ENCODE peak calls at places on chromosomes 5 and 9, in eight cellular contexts. R is H9, T is colonic mucosa, U is heart right ventricle, J is NCI-H2171, B is GF-D8, Q is ecto neural progenitor cell, C is heart left ventricle. Y is an unnamed sample.

GRCh38 chr5:126808619-126809018 is 31.7 kb downstream of the LMNB1 start:
- DNase-seq in R (no peak), T (no peak), U (no peak), J (no peak), B (peak), Q (no peak), C (no peak), Y (no peak)

GRCh38 chr9:132757031-132757430 is 86.8 kb downstream of the GTF3C4 start:
- DNase-seq in R (no peak), T (no peak), U (no peak), J (no peak), B (no peak), Q (no peak), C (no peak), Y (no peak)

GRCh38 chr9:749712-750111 is 91.8 kb upstream of the DMRT1 start:
- DNase-seq in R (no peak), T (no peak), U (no peak), J (no peak), B (peak), Q (no peak), C (no peak), Y (no peak)

GRCh38 chr5:37478086-37478485 is 99.0 kb downstream of the WDR70 start:
- DNase-seq in R (no peak), T (no peak), U (no peak), J (no peak), B (no peak), Q (no peak), C (no peak), Y (no peak)

GRCh38 chr9:134268308-134268724 is 57.9 kb upstream of the RXRA start:
- DNase-seq in R (no peak), T (peak), U (no peak), J (no peak), B (peak), Q (no peak), C (peak), Y (no peak)

GRCh38 chr9:129962889-129963703 is 79.9 kb downstream of the FNBP1 start:
- DNase-seq in R (peak), T (peak), U (no peak), J (no peak), B (no peak), Q (peak), C (peak), Y (peak)

GRCh38 chr5:57538341-57538955 is 55.8 kb upstream of the ACTBL2 start:
- DNase-seq in R (no peak), T (no peak), U (no peak), J (no peak), B (no peak), Q (no peak), C (no peak), Y (no peak)

GRCh38 chr5:146548781-146549449 is 32.9 kb upstream of the GPR151 start:
- DNase-seq in R (no peak), T (no peak), U (no peak), J (no peak), B (no peak), Q (no peak), C (no peak), Y (no peak)

GRCh38 chr9:83056180-83056579 is 6.8 kb downstream of the RASEF start:
- DNase-seq in R (no peak), T (no peak), U (no peak), J (no peak), B (no peak), Q (no peak), C (no peak), Y (no peak)

GRCh38 chr9:106146886-106147285 is 452.5 kb downstream of the TMEM38B start:
- DNase-seq in R (no peak), T (no peak), U (no peak), J (no peak), B (no peak), Q (no peak), C (no peak), Y (no peak)

GRCh38 chr9:2810424-2811075 is 33.3 kb downstream of the PUM3 start:
- DNase-seq in R (no peak), T (no peak), U (no peak), J (no peak), B (no peak), Q (no peak), C (no peak), Y (no peak)

GRCh38 chr5:56070795-56071539 is 76.2 kb upstream of the IL6ST start:
- DNase-seq in R (no peak), T (no peak), U (no peak), J (no peak), B (no peak), Q (no peak), C (no peak), Y (no peak)

GRCh38 chr9:129595323-129595741 is 25.6 kb downstream of the C9orf50 start:
- DNase-seq in R (no peak), T (no peak), U (no peak), J (no peak), B (no peak), Q (no peak), C (no peak), Y (no peak)

GRCh38 chr5:55925181-55925580 is 69.6 kb downstream of the IL6ST start:
- DNase-seq in R (no peak), T (no peak), U (no peak), J (no peak), B (no peak), Q (no peak), C (no peak), Y (no peak)

GRCh38 chr9:121350993-121351561 is 19.0 kb downstream of the STOM start:
- DNase-seq in R (no peak), T (peak), U (peak), J (peak), B (no peak), Q (no peak), C (peak), Y (peak)

GRCh38 chr5:34709861-34710673 is 53.9 kb downstream of the RAI14 start:
- DNase-seq in R (no peak), T (no peak), U (no peak), J (no peak), B (no peak), Q (no peak), C (no peak), Y (no peak)

GRCh38 chr5:137223324-137224295 is 275.5 kb downstream of the SPOCK1 start:
- DNase-seq in R (no peak), T (no peak), U (no peak), J (no peak), B (no peak), Q (no peak), C (no peak), Y (no peak)